ENCODE peak calls at places on chromosomes 13 and 19, in nine cellular contexts. Y is tibial artery; F is CD4-positive, alpha-beta T cell; Q is left ventricle myocardium inferior; N is H9; K is GM23338; U is AG04450; T is ovary; X is fibroblast of lung. W is an unnamed sample. For H3K27me3, the result is how much of the 10 kb centered on the place peaks cover.

GRCh38 chr19:3809881-3810707 is 23.9 kb upstream of the MATK start:
- DNase-seq in T (no peak), N (no peak), U (no peak), K (no peak), Y (no peak), F (no peak), X (no peak), Q (no peak), W (no peak)

GRCh38 chr13:40536443-40537113 is 129.9 kb downstream of the FOXO1 start:
- DNase-seq in Q (no peak), T (no peak), U (no peak), Y (no peak), X (no peak), F (no peak), N (no peak), K (no peak), W (peak)

GRCh38 chr19:54616840-54617560 is 13.3 kb upstream of the LILRB1 start:
- DNase-seq in Y (no peak), Q (no peak), T (no peak), N (no peak), X (no peak), K (no peak), F (no peak), U (no peak), W (no peak)

GRCh38 chr13:94139393-94139995 is 340.0 kb downstream of the DCT start:
- DNase-seq in T (no peak), Q (no peak), U (peak), F (no peak), Y (no peak), N (no peak), K (no peak), X (peak), W (no peak)

GRCh38 chr19:45150180-45150579 is 10.6 kb downstream of the NKPD1 start:
- DNase-seq in Y (no peak), U (no peak), F (no peak), Q (no peak), N (no peak), T (no peak), K (no peak), X (no peak), W (no peak)

GRCh38 chr13:80871481-80871880 is 530.6 kb upstream of the SPRY2 start:
- DNase-seq in X (peak), K (no peak), Q (no peak), N (no peak), U (no peak), Y (no peak), T (no peak), F (no peak), W (peak)

GRCh38 chr13:92775631-92776030 is 451.0 kb upstream of the GPC6 start:
- DNase-seq in T (no peak), K (no peak), N (no peak), U (no peak), Y (no peak), Q (no peak), F (no peak), X (no peak), W (no peak)

GRCh38 chr19:1254081-1254527 is 5.7 kb downstream of the MIDN start:
- DNase-seq in F (no peak), Q (no peak), X (no peak), N (no peak), T (peak), U (no peak), Y (no peak), K (no peak), W (no peak)

GRCh38 chr13:36028359-36028758 is 102.8 kb downstream of the DCLK1 start:
- DNase-seq in X (peak), N (no peak), F (no peak), Y (no peak), U (no peak), Q (no peak), T (no peak), K (no peak), W (no peak)

GRCh38 chr13:35600137-35600536 is 123.6 kb upstream of the MAB21L1 start:
- DNase-seq in X (peak), U (no peak), N (no peak), T (no peak), Q (no peak), Y (no peak), F (no peak), K (no peak), W (no peak)

GRCh38 chr13:113302940-113303339 is 5.9 kb downstream of the LAMP1 start:
- DNase-seq in Y (no peak), K (no peak), T (no peak), U (no peak), Q (no peak), X (no peak), F (no peak), N (no peak), W (no peak)

GRCh38 chr19:31675187-31675913 is 326.1 kb upstream of the TSHZ3 start:
- DNase-seq in Y (no peak), K (no peak), X (peak), N (no peak), U (no peak), Q (no peak), F (no peak), T (no peak), W (peak)

GRCh38 chr13:44128522-44128921 is 245.1 kb upstream of the SERP2 start:
- DNase-seq in K (no peak), X (peak), Y (no peak), U (no peak), F (no peak), N (no peak), Q (peak), T (no peak), W (no peak)

GRCh38 chr13:113809934-113810333 is 50.9 kb downstream of the TMEM255B start:
- DNase-seq in X (no peak), T (no peak), U (no peak), N (no peak), F (no peak), Y (no peak), Q (no peak), K (no peak), W (peak)

GRCh38 chr13:97360610-97361009 is 73.4 kb upstream of the RAP2A start:
- DNase-seq in Q (no peak), Y (no peak), F (no peak), K (no peak), X (no peak), N (no peak), T (no peak), U (no peak), W (no peak)

GRCh38 chr13:113837554-113838355 is 26.1 kb downstream of the GAS6 start:
- DNase-seq in T (peak), N (peak), Y (peak), X (peak), U (peak), Q (peak), F (no peak), K (no peak), W (peak)

GRCh38 chr13:27792393-27793218 is at the start of gene GSX1:
- DNase-seq in F (peak), N (peak), K (peak), T (peak), Y (no peak), U (no peak), X (peak), Q (peak), W (no peak)

GRCh38 chr13:92823059-92823458 is 403.5 kb upstream of the GPC6 start:
- DNase-seq in Y (no peak), K (no peak), Q (no peak), F (no peak), X (no peak), N (no peak), T (no peak), U (no peak), W (no peak)

GRCh38 chr19:35142531-35143230 is 374 bp upstream of the FXYD7 start:
- DNase-seq in Y (no peak), X (no peak), U (no peak), Q (peak), F (peak), N (peak), T (no peak), K (peak), W (no peak)

GRCh38 chr13:72686766-72687165 is 40.7 kb downstream of the MZT1 start:
- DNase-seq in U (no peak), Q (no peak), F (no peak), Y (no peak), K (no peak), X (peak), N (no peak), T (no peak), W (no peak)

GRCh38 chr13:65917731-65918130 is 1312.4 kb downstream of the PCDH9 start:
- DNase-seq in Q (no peak), T (no peak), N (no peak), X (no peak), U (no peak), F (no peak), K (no peak), Y (no peak), W (no peak)

GRCh38 chr19:29620931-29621351 is 14.9 kb downstream of the POP4 start:
- DNase-seq in U (no peak), T (no peak), X (no peak), N (no peak), Q (no peak), K (no peak), F (no peak), Y (no peak), W (no peak)

GRCh38 chr13:81540777-81541176 is 1199.9 kb upstream of the SPRY2 start:
- DNase-seq in U (no peak), F (no peak), Q (no peak), X (no peak), K (peak), Y (no peak), T (no peak), N (no peak), W (no peak)

GRCh38 chr13:57630661-57631606 is 610 bp upstream of the PCDH17 start:
- DNase-seq in U (no peak), X (peak), Y (no peak), Q (no peak), T (no peak), N (peak), K (peak), F (no peak), W (peak)

GRCh38 chr13:57632276-57633140 is 964 bp downstream of the PCDH17 start:
- DNase-seq in U (no peak), F (no peak), T (no peak), X (peak), Y (peak), K (peak), N (peak), Q (no peak), W (peak)

GRCh38 chr13:57633141-57633949 is 1.8 kb downstream of the PCDH17 start:
- DNase-seq in Q (peak), T (no peak), U (no peak), Y (peak), K (peak), N (peak), F (no peak), X (peak), W (no peak)

GRCh38 chr13:57629821-57630235 is 1.7 kb upstream of the PCDH17 start:
- DNase-seq in T (no peak), U (no peak), N (peak), Q (peak), F (no peak), K (peak), Y (peak), X (peak), W (no peak)

GRCh38 chr13:57631607-57632275 is at the start of gene PCDH17:
- DNase-seq in Q (peak), U (no peak), K (peak), T (no peak), Y (peak), X (peak), F (peak), N (peak), W (peak)
- TF ChIP-seq CTCF in Q (no peak), U (no peak), K (no peak), T (no peak), Y (no peak), X (no peak), F (no peak), N (no peak), W (no peak)

GRCh38 chr13:74056829-74057564 is 77.2 kb downstream of the KLF12 start:
- DNase-seq in Q (peak), U (no peak), X (no peak), K (peak), T (no peak), Y (no peak), F (no peak), N (no peak), W (no peak)
- H3K27ac ChIP-seq in Q (peak), U (no peak), X (no peak), K (no peak), T (peak), Y (peak), F (no peak), N (no peak), W (no peak)

DNA sequence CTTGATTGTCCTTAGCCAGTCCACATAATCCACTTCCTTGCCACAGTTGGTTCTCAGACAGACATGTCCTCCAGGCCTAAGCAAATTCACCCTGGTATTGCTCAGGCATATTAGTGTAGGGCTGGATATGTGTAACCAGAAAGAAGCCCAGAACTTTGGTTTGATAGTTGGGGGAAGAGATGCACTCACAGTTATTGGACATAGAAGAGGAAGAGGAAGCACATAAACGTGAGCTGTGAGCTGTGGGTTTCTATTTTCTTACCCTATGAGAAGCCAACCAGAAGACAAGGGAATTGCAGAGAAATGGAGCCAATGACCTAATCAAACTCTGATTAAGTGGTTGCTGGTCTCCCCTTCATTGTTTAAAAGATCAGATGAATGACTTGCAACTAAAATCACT is 24.3 kb upstream of the WDFY2 start:
- DNase-seq in F (no peak), X (no peak), K (no peak), Y (no peak), U (no peak), T (no peak), Q (no peak), N (no peak), W (no peak)
- H3K27me3 ChIP-seq in F (under half), X (under half), K (under half), Y (under half), U (under half), T (under half), Q (under half), N (under half), W (under half)

GRCh38 chr19:17581211-17581874 is 25.9 kb downstream of the COLGALT1 start:
- DNase-seq in Q (no peak), T (no peak), K (no peak), U (no peak), X (no peak), Y (no peak), F (no peak), N (no peak), W (no peak)

GRCh38 chr19:17582613-17583012 is 27.2 kb downstream of the COLGALT1 start:
- DNase-seq in U (no peak), Q (no peak), T (no peak), Y (no peak), X (no peak), K (peak), F (no peak), N (no peak), W (no peak)

GRCh38 chr19:17577698-17578097 is 22.2 kb downstream of the COLGALT1 start:
- DNase-seq in F (no peak), K (peak), U (no peak), Q (no peak), N (peak), X (no peak), Y (no peak), T (no peak), W (no peak)

GRCh38 chr19:17579523-17580244 is 24.2 kb downstream of the COLGALT1 start:
- DNase-seq in T (peak), Q (peak), N (peak), U (no peak), F (no peak), K (peak), Y (no peak), X (peak), W (peak)

DNA sequence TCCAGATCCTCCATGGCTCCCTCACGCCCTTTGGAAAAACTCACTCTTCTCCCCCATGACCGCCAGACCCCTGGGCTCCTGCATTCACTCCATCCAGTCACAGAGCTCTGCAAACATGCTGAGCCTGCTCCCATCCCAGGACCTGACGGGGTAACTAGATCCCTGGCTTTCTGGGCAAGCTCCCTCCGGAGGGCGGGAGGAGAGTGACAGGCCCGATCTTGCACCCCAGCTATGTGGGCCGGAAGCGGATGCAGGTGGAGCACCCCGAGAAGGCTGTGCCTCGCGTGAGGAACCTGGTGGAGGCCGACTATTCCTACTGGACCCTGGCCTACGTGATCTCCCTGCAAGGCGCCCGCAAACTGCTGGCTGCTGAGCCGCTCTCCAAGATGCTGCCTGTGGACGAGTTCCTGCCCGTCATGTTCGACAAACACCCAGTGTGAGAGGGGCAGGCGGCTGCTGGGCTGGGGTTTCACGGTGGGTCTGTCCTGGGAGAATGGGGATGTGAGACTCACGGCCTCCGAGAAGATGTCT is 25.1 kb downstream of the COLGALT1 start:
- DNase-seq in F (no peak), Q (no peak), U (no peak), T (no peak), X (no peak), K (peak), Y (no peak), N (peak), W (no peak)
- TF ChIP-seq CTCF in F (no peak), Q (no peak), U (no peak), T (no peak), X (no peak), K (peak), Y (no peak), N (peak), W (no peak)

GRCh38 chr13:109157275-109157674 is 527.9 kb downstream of the MYO16 start:
- DNase-seq in K (peak), T (no peak), Y (no peak), X (no peak), U (no peak), Q (no peak), F (no peak), N (peak), W (peak)

GRCh38 chr13:109156181-109156935 is 526.9 kb downstream of the MYO16 start:
- DNase-seq in U (peak), Q (peak), K (no peak), N (no peak), Y (peak), T (no peak), X (peak), F (no peak), W (peak)

GRCh38 chr13:109154146-109154545 is 524.7 kb downstream of the MYO16 start:
- DNase-seq in T (peak), Q (no peak), F (no peak), N (no peak), U (no peak), Y (no peak), X (peak), K (no peak), W (peak)

GRCh38 chr13:109154546-109154945 is 525.1 kb downstream of the MYO16 start:
- DNase-seq in Y (no peak), N (no peak), F (no peak), K (no peak), U (no peak), X (peak), Q (no peak), T (no peak), W (peak)

DNA sequence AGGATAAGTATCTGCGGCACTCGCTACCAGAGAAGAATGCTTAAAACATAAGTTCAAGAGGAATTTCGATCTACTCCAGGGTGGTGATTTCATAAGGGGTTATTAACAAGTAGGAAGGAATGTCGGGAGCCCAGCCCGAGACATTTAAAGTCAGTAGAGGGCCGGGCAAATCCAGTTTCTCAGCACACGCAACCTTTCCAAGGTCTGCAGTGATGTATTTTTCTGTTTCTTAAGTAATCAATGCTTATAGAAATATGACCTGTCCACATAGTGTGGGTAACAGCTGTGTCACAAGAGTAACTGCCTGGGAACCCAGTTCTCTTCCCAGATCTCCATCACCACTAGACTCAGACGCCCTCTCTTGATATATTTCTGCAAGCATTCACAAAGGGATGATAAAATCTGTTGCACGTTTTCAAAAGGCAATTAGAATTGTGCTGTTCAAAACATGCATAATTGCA is 525.9 kb downstream of the MYO16 start:
- DNase-seq in K (no peak), X (peak), Y (no peak), U (no peak), Q (no peak), N (no peak), F (no peak), T (no peak), W (peak)
- H3K27ac ChIP-seq in K (no peak), X (peak), Y (peak), U (peak), Q (no peak), N (no peak), F (no peak), T (no peak), W (peak)

W was measured in foreskin keratinocyte.